ENCODE peak calls at places on chromosomes 12 and 14, in four cellular contexts. F, L, C and U are unnamed samples.

GRCh38 chr12:65695077-65695865 is 129.0 kb upstream of the HMGA2 start:
- DNase-seq in F (no peak), L (peak), C (peak), U (no peak)

GRCh38 chr12:50287271-50287670 is 4.0 kb upstream of the LIMA1 start:
- DNase-seq in F (no peak), L (no peak), C (no peak), U (no peak)

GRCh38 chr14:58899317-58899713 is 261.6 kb downstream of the DACT1 start:
- DNase-seq in F (no peak), L (no peak), C (no peak), U (no peak)

GRCh38 chr14:23569443-23570151 is 2.0 kb upstream of the AP1G2 start:
- DNase-seq in F (peak), L (no peak), C (peak), U (no peak)

GRCh38 chr12:51683763-51684357 is 92.8 kb downstream of the SCN8A start:
- DNase-seq in F (no peak), L (no peak), C (no peak), U (no peak)

GRCh38 chr12:32266756-32267155 is 132.6 kb upstream of the FGD4 start:
- DNase-seq in F (no peak), L (no peak), C (no peak), U (no peak)

GRCh38 chr12:116213885-116214527 is 63.5 kb downstream of the MED13L start:
- DNase-seq in F (no peak), L (no peak), C (no peak), U (no peak)

GRCh38 chr14:61196034-61196433 is 85.1 kb downstream of the TMEM30B start:
- DNase-seq in F (no peak), L (no peak), C (no peak), U (no peak)

GRCh38 chr12:106942775-106943174 is 12.9 kb upstream of the TMEM263 start:
- DNase-seq in F (no peak), L (peak), C (no peak), U (no peak)

GRCh38 chr12:10243803-10244520 is 31.3 kb downstream of the GABARAPL1 start:
- DNase-seq in F (no peak), L (peak), C (no peak), U (peak)

GRCh38 chr14:53520529-53520928 is 367.4 kb upstream of the DDHD1 start:
- DNase-seq in F (no peak), L (no peak), C (no peak), U (no peak)

GRCh38 chr14:61860294-61860918 is 98.2 kb downstream of the SNAPC1 start:
- DNase-seq in F (peak), L (peak), C (peak), U (peak)

GRCh38 chr12:13192719-13193118 is 3.8 kb upstream of the EMP1 start:
- DNase-seq in F (no peak), L (no peak), C (no peak), U (no peak)

GRCh38 chr12:81668475-81668874 is 90.7 kb downstream of the PPFIA2 start:
- DNase-seq in F (no peak), L (no peak), C (no peak), U (no peak)

GRCh38 chr12:124993568-124994434 is at the start of gene BRI3BP:
- DNase-seq in F (peak), L (peak), C (peak), U (no peak)

GRCh38 chr12:13342971-13343370 is 146.4 kb downstream of the EMP1 start:
- DNase-seq in F (no peak), L (no peak), C (no peak), U (no peak)

GRCh38 chr12:42792265-42792664 is 202.7 kb upstream of the PRICKLE1 start:
- DNase-seq in F (no peak), L (no peak), C (no peak), U (no peak)

GRCh38 chr12:42789808-42790760 is 200.5 kb upstream of the PRICKLE1 start:
- DNase-seq in F (no peak), L (no peak), C (no peak), U (no peak)

GRCh38 chr12:42794811-42795210 is 205.3 kb upstream of the PRICKLE1 start:
- DNase-seq in F (no peak), L (no peak), C (no peak), U (no peak)

GRCh38 chr12:42790761-42791151 is 201.2 kb upstream of the PRICKLE1 start:
- DNase-seq in F (no peak), L (peak), C (no peak), U (no peak)

GRCh38 chr12:42791399-42791798 is 201.9 kb upstream of the PRICKLE1 start:
- DNase-seq in F (no peak), L (no peak), C (no peak), U (no peak)
- TF ChIP-seq ETV6 in F (no peak), L (no peak), C (no peak), U (no peak)

GRCh38 chr12:64608901-64609542 is 1.3 kb upstream of the RASSF3 start:
- DNase-seq in F (no peak), L (peak), C (peak), U (peak)

GRCh38 chr12:64610092-64610659 is at the start of gene RASSF3:
- DNase-seq in F (peak), L (peak), C (peak), U (no peak)

GRCh38 chr12:64610660-64611429 is 550 bp downstream of the RASSF3 start:
- DNase-seq in F (peak), L (peak), C (peak), U (no peak)

GRCh38 chr12:64611430-64612286 is 1.4 kb downstream of the RASSF3 start:
- DNase-seq in F (peak), L (peak), C (no peak), U (no peak)

GRCh38 chr12:64609543-64610091 is 678 bp upstream of the RASSF3 start:
- DNase-seq in F (no peak), L (peak), C (no peak), U (no peak)
- TF ChIP-seq ETV6 in F (no peak), L (no peak), C (no peak), U (no peak)

DNA sequence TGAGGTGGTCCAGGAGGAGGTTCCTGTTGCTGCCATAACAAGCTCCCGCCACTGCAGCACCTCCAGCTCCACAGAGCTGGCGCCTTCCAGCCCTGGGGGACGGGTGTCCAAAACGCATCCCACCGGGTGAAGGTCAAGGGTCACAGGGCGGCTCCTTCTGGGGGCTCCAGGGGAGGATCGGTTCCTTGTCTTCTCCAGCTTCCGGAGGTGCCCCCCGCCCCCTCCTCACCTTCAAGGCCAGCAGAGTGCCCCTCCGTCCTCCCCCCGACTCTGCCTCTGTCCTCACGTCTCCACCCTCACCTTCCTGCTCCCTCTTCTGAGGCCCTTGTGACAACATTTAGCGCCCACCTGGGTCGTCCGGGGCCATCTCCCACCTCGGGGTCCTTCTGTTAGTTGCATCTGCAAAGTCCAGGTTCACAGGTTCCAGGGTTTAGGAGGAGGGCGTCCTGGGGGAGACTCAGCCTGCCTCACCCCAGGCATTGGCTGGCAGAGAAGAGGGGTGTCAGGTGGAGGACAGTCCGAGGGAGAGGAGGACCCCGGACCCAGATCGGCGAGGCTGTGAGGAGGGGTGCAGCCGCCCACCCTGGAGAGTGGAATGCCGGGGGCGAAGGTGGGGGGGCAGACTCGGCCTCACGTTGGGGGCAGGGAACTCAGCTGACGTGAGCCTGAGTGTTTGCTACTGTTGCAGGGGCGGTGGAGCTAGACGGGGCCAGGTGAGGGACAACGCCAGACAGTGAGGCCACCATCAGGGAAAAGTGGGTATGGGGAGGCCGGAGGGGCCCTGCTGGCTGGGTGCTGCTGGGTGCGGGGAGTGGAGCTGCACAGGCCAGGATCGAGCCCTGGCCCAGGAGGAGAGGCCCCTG is 205.5 kb upstream of the C14orf180 start:
- DNase-seq in F (no peak), L (no peak), C (no peak), U (no peak)
- TF ChIP-seq ETV6 in F (no peak), L (no peak), C (no peak), U (no peak)

GRCh38 chr14:101116486-101117130 is 213.1 kb upstream of the RTL1 start:
- DNase-seq in F (no peak), L (no peak), C (no peak), U (no peak)
- TF ChIP-seq ETV6 in F (no peak), L (no peak), C (no peak), U (no peak)

DNA sequence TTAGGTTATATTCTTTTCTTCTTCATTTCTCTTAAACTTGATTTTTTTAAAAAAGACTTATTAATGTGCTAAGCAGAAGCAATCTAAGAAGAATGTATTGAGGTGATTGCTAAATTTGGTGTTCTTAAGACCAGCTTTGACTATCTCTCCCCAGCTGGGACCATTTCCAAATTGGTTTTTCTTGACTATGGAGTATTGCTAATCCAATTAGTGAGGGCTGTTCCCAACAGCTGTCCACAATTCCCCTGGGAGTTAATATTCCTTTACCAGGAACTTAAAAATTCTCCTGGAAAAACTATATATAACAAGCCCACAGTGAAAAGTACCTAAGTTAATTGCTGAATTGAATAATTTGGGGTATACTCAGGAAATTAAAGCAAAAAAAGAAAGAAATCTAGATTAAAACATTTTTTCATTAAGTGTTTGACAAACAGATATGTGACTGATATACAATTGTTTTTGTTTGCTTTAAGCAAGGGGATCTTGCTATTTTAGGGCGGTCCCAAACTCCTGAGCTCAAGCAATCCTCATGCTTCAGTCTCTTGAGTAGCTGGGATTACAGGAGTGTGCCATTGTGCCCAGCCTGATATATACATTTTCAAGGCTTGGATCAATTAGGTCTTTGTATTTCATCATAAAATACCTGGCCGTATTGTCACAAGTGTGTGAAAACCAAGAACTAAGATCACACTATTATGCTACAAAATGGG is 105.0 kb downstream of the FAR2 start:
- DNase-seq in F (no peak), L (no peak), C (no peak), U (no peak)
- TF ChIP-seq ETV6 in F (no peak), L (no peak), C (no peak), U (no peak)

GRCh38 chr14:19930617-19931016 is at the start of gene OR4K1:
- DNase-seq in F (no peak), L (no peak), C (no peak), U (no peak)
- TF ChIP-seq ETV6 in F (no peak), L (no peak), C (no peak), U (no peak)

GRCh38 chr14:56081139-56081538 is 37.1 kb upstream of the PELI2 start:
- DNase-seq in F (no peak), L (no peak), C (no peak), U (no peak)
- TF ChIP-seq ETV6 in F (no peak), L (no peak), C (no peak), U (no peak)

GRCh38 chr14:50038398-50039119 is 77.8 kb downstream of the VCPKMT start:
- DNase-seq in F (no peak), L (peak), C (peak), U (peak)
- TF ChIP-seq ETV6 in F (no peak), L (no peak), C (no peak), U (no peak)

GRCh38 chr12:4421590-4422031 is 24.0 kb downstream of the FGF6 start:
- DNase-seq in F (no peak), L (peak), C (peak), U (no peak)
- TF ChIP-seq ETV6 in F (no peak), L (no peak), C (no peak), U (no peak)

GRCh38 chr14:79511146-79511545 is 700.2 kb downstream of the DIO2 start:
- DNase-seq in F (no peak), L (no peak), C (no peak), U (no peak)

GRCh38 chr14:79515158-79515557 is 696.1 kb downstream of the DIO2 start:
- DNase-seq in F (no peak), L (no peak), C (no peak), U (no peak)

GRCh38 chr14:79516009-79516408 is 695.3 kb downstream of the DIO2 start:
- DNase-seq in F (no peak), L (no peak), C (no peak), U (no peak)

GRCh38 chr14:79513446-79513845 is 697.9 kb downstream of the DIO2 start:
- DNase-seq in F (no peak), L (no peak), C (no peak), U (no peak)

GRCh38 chr14:79514700-79515099 is 696.6 kb downstream of the DIO2 start:
- DNase-seq in F (no peak), L (no peak), C (no peak), U (no peak)
- TF ChIP-seq ETV6 in F (no peak), L (no peak), C (no peak), U (no peak)